ENCODE peak calls at places on chromosomes 3 and 15, in six cellular contexts. H is K562, A is GM12878, O is HepG2, U is HCT116, B is SK-N-SH. K is an unnamed sample.

GRCh38 chr3:119731545-119732343 is 28.9 kb downstream of the CFAP91 start:
- DNase-seq in O (no peak), U (no peak), A (no peak), B (no peak), H (no peak), K (no peak)

GRCh38 chr15:66249623-66250174 is 3.9 kb downstream of the MEGF11 start:
- DNase-seq in U (no peak), O (no peak), B (no peak), A (no peak), H (no peak), K (no peak)

GRCh38 chr3:143536817-143537535 is 311.3 kb downstream of the SLC9A9 start:
- DNase-seq in B (no peak), H (no peak), O (no peak), U (no peak), A (no peak), K (no peak)

GRCh38 chr3:67460841-67461240 is 193.6 kb downstream of the SUCLG2 start:
- DNase-seq in O (no peak), A (no peak), B (no peak), U (no peak), H (no peak), K (no peak)

GRCh38 chr3:127108796-127109195 is 84.1 kb upstream of the PRR23E start:
- DNase-seq in A (no peak), O (no peak), B (no peak), H (no peak), U (no peak), K (no peak)

GRCh38 chr3:10193692-10194327 is 29.1 kb downstream of the IRAK2 start:
- DNase-seq in B (no peak), H (no peak), O (no peak), U (no peak), A (no peak), K (no peak)

GRCh38 chr15:48945386-48945785 is 18.3 kb downstream of the SHC4 start:
- DNase-seq in H (no peak), O (no peak), U (no peak), A (no peak), B (no peak), K (no peak)

GRCh38 chr15:63283126-63283525 is 5.7 kb downstream of the APH1B start:
- DNase-seq in B (no peak), H (no peak), O (no peak), A (no peak), U (no peak), K (no peak)

GRCh38 chr15:59251001-59251845 is 44.6 kb downstream of the LDHAL6B start:
- DNase-seq in U (no peak), O (no peak), H (no peak), B (no peak), A (peak; percentile 79), K (no peak)

GRCh38 chr3:197682713-197683112 is 54.0 kb downstream of the RUBCN start:
- DNase-seq in U (no peak), H (no peak), B (no peak), A (no peak), O (no peak), K (no peak)

GRCh38 chr3:131812433-131812832 is 222.4 kb downstream of the CPNE4 start:
- DNase-seq in U (no peak), H (no peak), O (no peak), B (no peak), A (no peak), K (no peak)

GRCh38 chr3:177905173-177905894 is 630.9 kb upstream of the KCNMB2 start:
- DNase-seq in A (no peak), U (no peak), B (no peak), O (no peak), H (no peak), K (peak; percentile 49)

GRCh38 chr3:194638991-194639605 is 5.9 kb upstream of the TMEM44 start:
- DNase-seq in H (no peak), A (no peak), U (no peak), B (no peak), O (no peak), K (no peak)

GRCh38 chr3:171548918-171549317 is 88.7 kb upstream of the TNIK start:
- DNase-seq in H (no peak), O (peak; percentile 44), A (no peak), U (no peak), B (no peak), K (no peak)

GRCh38 chr3:171541647-171542046 is 81.4 kb upstream of the TNIK start:
- DNase-seq in A (no peak), O (no peak), B (no peak), H (no peak), U (no peak), K (no peak)

GRCh38 chr3:171543759-171544284 is 83.6 kb upstream of the TNIK start:
- DNase-seq in B (no peak), A (no peak), U (no peak), O (no peak), H (no peak), K (no peak)

GRCh38 chr3:171541181-171541580 is 81.0 kb upstream of the TNIK start:
- DNase-seq in U (no peak), B (no peak), A (no peak), H (no peak), O (no peak), K (no peak)

DNA sequence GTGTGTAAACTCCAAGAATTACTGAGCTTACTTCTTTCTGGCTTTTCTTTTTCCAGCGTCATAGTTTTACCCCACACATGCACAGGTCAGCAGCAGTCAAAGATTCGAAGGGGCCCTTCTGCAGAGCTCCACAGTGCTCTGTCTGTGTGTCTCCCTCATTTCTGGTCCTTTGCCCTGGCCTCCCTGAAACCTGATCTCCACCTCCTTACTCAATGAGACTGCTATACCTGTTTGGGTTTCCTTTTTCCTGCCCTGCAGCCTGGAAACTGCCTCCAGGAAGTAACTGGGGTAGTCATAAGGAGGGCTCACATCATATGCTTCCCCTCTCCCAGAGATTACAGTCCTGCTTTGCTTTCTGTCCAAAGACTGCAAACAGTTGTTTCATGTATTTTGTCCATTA is 82.8 kb upstream of the TNIK start:
- DNase-seq in U (no peak), A (no peak), H (no peak), O (no peak), B (no peak), K (peak; percentile 71)
- TF ChIP-seq JUND in U (no peak), A (no peak), H (no peak), O (no peak), B (no peak), K (no peak)

GRCh38 chr3:148026009-148026588 is 616.9 kb downstream of the ZIC1 start:
- DNase-seq in O (no peak), U (no peak), A (no peak), H (no peak), B (no peak), K (no peak)

GRCh38 chr3:148020880-148021279 is 611.7 kb downstream of the ZIC1 start:
- DNase-seq in H (no peak), O (no peak), U (no peak), B (no peak), A (no peak), K (no peak)

GRCh38 chr3:148021400-148021799 is 612.2 kb downstream of the ZIC1 start:
- DNase-seq in H (no peak), A (no peak), O (no peak), B (no peak), U (no peak), K (no peak)

DNA sequence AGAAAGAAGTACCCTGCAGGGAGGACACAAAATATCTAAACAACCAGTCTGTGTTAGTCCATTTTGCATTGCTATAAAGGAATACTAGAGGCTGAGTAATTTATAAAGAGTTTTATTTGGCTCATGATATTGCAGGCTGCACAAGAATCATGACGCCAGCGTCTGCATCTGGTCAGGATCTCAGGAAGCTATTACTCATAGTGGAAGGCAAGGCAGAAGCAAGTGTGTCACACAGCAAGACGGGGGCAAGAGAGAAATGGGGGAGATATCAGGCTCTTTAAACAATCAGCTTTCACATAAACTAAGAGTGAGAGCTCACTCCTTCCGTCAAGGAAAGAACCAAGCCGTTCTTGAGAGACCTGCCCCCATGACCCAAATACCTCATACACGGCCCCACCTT is 614.8 kb downstream of the ZIC1 start:
- DNase-seq in H (no peak), A (no peak), O (no peak), U (no peak), B (no peak), K (no peak)
- TF ChIP-seq JUND in H (no peak), A (no peak), O (no peak), U (no peak), B (peak; percentile 88), K (no peak)

GRCh38 chr3:18739098-18739431 is 313.9 kb upstream of the SATB1 start:
- DNase-seq in B (no peak), O (no peak), A (no peak), H (no peak), U (no peak), K (no peak)
- TF ChIP-seq JUND in B (no peak), O (no peak), A (no peak), H (no peak), U (no peak), K (no peak)

GRCh38 chr15:56739964-56740640 is 6.8 kb upstream of the ZNF280D start:
- DNase-seq in H (no peak), O (peak; percentile 11), B (no peak), A (no peak), U (peak; percentile 49), K (peak; percentile 18)
- TF ChIP-seq JUND in H (no peak), O (no peak), B (no peak), A (no peak), U (no peak), K (no peak)

GRCh38 chr3:54003136-54003535 is 111.5 kb upstream of the SELENOK start:
- DNase-seq in O (no peak), H (no peak), A (no peak), U (no peak), B (no peak), K (no peak)
- TF ChIP-seq JUND in O (no peak), H (no peak), A (no peak), U (no peak), B (no peak), K (no peak)

K was measured in T47D.